ENCODE peak calls at places on chromosome 13, in four cellular contexts. One of them, this sample, is unnamed.

GRCh38 chr13:77056886-77057285 is 29.9 kb upstream of the FBXL3 start:
- DNase-seq in mucosa of gallbladder: no peak
- DNase-seq in progenitor cell of endocrine pancreas: no peak
- DNase-seq in nephron progenitor cell: no peak
- DNase-seq in this sample: no peak

GRCh38 chr13:89514534-89515312 is 1832.8 kb upstream of the MIR17HG start:
- DNase-seq in mucosa of gallbladder: no peak
- DNase-seq in nephron progenitor cell: no peak
- DNase-seq in progenitor cell of endocrine pancreas: no peak
- DNase-seq in this sample: peak; percentile 57

GRCh38 chr13:67855837-67856238 is 625.7 kb upstream of the PCDH9 start:
- DNase-seq in nephron progenitor cell: no peak
- DNase-seq in progenitor cell of endocrine pancreas: no peak
- DNase-seq in mucosa of gallbladder: no peak
- DNase-seq in this sample: no peak

GRCh38 chr13:87878706-87879105 is 207.5 kb downstream of the SLITRK5 start:
- DNase-seq in progenitor cell of endocrine pancreas: no peak
- DNase-seq in mucosa of gallbladder: no peak
- DNase-seq in nephron progenitor cell: no peak
- DNase-seq in this sample: no peak

GRCh38 chr13:85373322-85373721 is 425.9 kb downstream of the SLITRK6 start:
- DNase-seq in progenitor cell of endocrine pancreas: no peak
- DNase-seq in nephron progenitor cell: no peak
- DNase-seq in mucosa of gallbladder: no peak
- DNase-seq in this sample: no peak

GRCh38 chr13:30872685-30873443 is 33.2 kb upstream of the MEDAG start:
- DNase-seq in nephron progenitor cell: no peak
- DNase-seq in mucosa of gallbladder: no peak
- DNase-seq in progenitor cell of endocrine pancreas: no peak
- DNase-seq in this sample: no peak

GRCh38 chr13:94917814-94918213 is 205.5 kb upstream of the SOX21 start:
- DNase-seq in progenitor cell of endocrine pancreas: no peak
- DNase-seq in nephron progenitor cell: peak; percentile 33
- DNase-seq in mucosa of gallbladder: no peak
- DNase-seq in this sample: peak; percentile 45

GRCh38 chr13:57640582-57640981 is 9.0 kb downstream of the PCDH17 start:
- DNase-seq in mucosa of gallbladder: no peak
- DNase-seq in nephron progenitor cell: no peak
- DNase-seq in progenitor cell of endocrine pancreas: no peak
- DNase-seq in this sample: no peak

GRCh38 chr13:37209621-37210020 is 104.2 kb upstream of the CSNK1A1L start:
- DNase-seq in progenitor cell of endocrine pancreas: no peak
- DNase-seq in nephron progenitor cell: no peak
- DNase-seq in mucosa of gallbladder: no peak
- DNase-seq in this sample: no peak

GRCh38 chr13:74696148-74696922 is 562.1 kb upstream of the KLF12 start:
- DNase-seq in progenitor cell of endocrine pancreas: no peak
- DNase-seq in mucosa of gallbladder: no peak
- DNase-seq in nephron progenitor cell: no peak
- DNase-seq in this sample: no peak

GRCh38 chr13:42745655-42746054 is 35.7 kb upstream of the FAM216B start:
- DNase-seq in nephron progenitor cell: no peak
- DNase-seq in mucosa of gallbladder: no peak
- DNase-seq in progenitor cell of endocrine pancreas: no peak
- DNase-seq in this sample: no peak

GRCh38 chr13:33997574-33997973 is 179.6 kb downstream of the RFC3 start:
- DNase-seq in nephron progenitor cell: no peak
- DNase-seq in progenitor cell of endocrine pancreas: no peak
- DNase-seq in mucosa of gallbladder: no peak
- DNase-seq in this sample: no peak

GRCh38 chr13:23828086-23828485 is 61.1 kb downstream of the MIPEP start:
- DNase-seq in nephron progenitor cell: no peak
- DNase-seq in progenitor cell of endocrine pancreas: no peak
- DNase-seq in mucosa of gallbladder: no peak
- DNase-seq in this sample: no peak

GRCh38 chr13:105363747-105364177 is 1171.7 kb downstream of the EFNB2 start:
- DNase-seq in nephron progenitor cell: no peak
- DNase-seq in mucosa of gallbladder: no peak
- DNase-seq in progenitor cell of endocrine pancreas: no peak
- DNase-seq in this sample: no peak

GRCh38 chr13:34019870-34020269 is 201.9 kb downstream of the RFC3 start:
- DNase-seq in nephron progenitor cell: no peak
- DNase-seq in progenitor cell of endocrine pancreas: no peak
- DNase-seq in mucosa of gallbladder: peak; percentile 19
- DNase-seq in this sample: peak; percentile 83

GRCh38 chr13:33153421-33154381 is 131.9 kb downstream of the STARD13 start:
- DNase-seq in progenitor cell of endocrine pancreas: no peak
- DNase-seq in mucosa of gallbladder: no peak
- DNase-seq in nephron progenitor cell: peak; percentile 38
- DNase-seq in this sample: peak; percentile 75

GRCh38 chr13:109918179-109918651 is 131.8 kb upstream of the IRS2 start:
- DNase-seq in nephron progenitor cell: no peak
- DNase-seq in progenitor cell of endocrine pancreas: no peak
- DNase-seq in mucosa of gallbladder: no peak
- DNase-seq in this sample: no peak

GRCh38 chr13:50685491-50685890 is 158.0 kb downstream of the DLEU7 start:
- DNase-seq in progenitor cell of endocrine pancreas: no peak
- DNase-seq in mucosa of gallbladder: peak; percentile 56
- DNase-seq in nephron progenitor cell: no peak
- DNase-seq in this sample: no peak

GRCh38 chr13:90105881-90106496 is 1241.5 kb upstream of the MIR17HG start:
- DNase-seq in mucosa of gallbladder: no peak
- DNase-seq in nephron progenitor cell: no peak
- DNase-seq in progenitor cell of endocrine pancreas: no peak
- DNase-seq in this sample: no peak

GRCh38 chr13:35225582-35225981 is 250.9 kb downstream of the MAB21L1 start:
- DNase-seq in progenitor cell of endocrine pancreas: no peak
- DNase-seq in mucosa of gallbladder: no peak
- DNase-seq in nephron progenitor cell: no peak
- DNase-seq in this sample: no peak

GRCh38 chr13:39159393-39159792 is 121.1 kb downstream of the NHLRC3 start:
- DNase-seq in nephron progenitor cell: no peak
- DNase-seq in mucosa of gallbladder: no peak
- DNase-seq in progenitor cell of endocrine pancreas: no peak
- DNase-seq in this sample: no peak

GRCh38 chr13:60411983-60412382 is 15.0 kb downstream of the TDRD3 start:
- DNase-seq in progenitor cell of endocrine pancreas: no peak
- DNase-seq in nephron progenitor cell: no peak
- DNase-seq in mucosa of gallbladder: no peak
- DNase-seq in this sample: no peak

GRCh38 chr13:110327036-110327790 is 20.1 kb downstream of the COL4A2 start:
- DNase-seq in nephron progenitor cell: no peak
- DNase-seq in mucosa of gallbladder: no peak
- DNase-seq in progenitor cell of endocrine pancreas: no peak
- DNase-seq in this sample: no peak

GRCh38 chr13:95181586-95181985 is 119.7 kb downstream of the ABCC4 start:
- DNase-seq in mucosa of gallbladder: no peak
- DNase-seq in progenitor cell of endocrine pancreas: no peak
- DNase-seq in nephron progenitor cell: no peak
- DNase-seq in this sample: no peak

GRCh38 chr13:32001392-32001768 is 30.2 kb upstream of the FRY start:
- DNase-seq in progenitor cell of endocrine pancreas: no peak
- DNase-seq in mucosa of gallbladder: peak; percentile 21
- DNase-seq in nephron progenitor cell: no peak
- DNase-seq in this sample: peak; percentile 67

This sample was measured in Caco-2.